ENCODE peak calls at places on chromosomes 12 and 14, in four cellular contexts. Y, Q, P and W are unnamed samples.

GRCh38 chr12:85575115-85576096 is 260.8 kb downstream of the RASSF9 start:
- DNase-seq in P (no peak), Y (peak), Q (no peak), W (peak)

GRCh38 chr12:123935956-123936355 is 36.7 kb downstream of the CCDC92 start:
- DNase-seq in P (no peak), Q (no peak), Y (no peak), W (no peak)

GRCh38 chr12:23771230-23771949 is 178.1 kb downstream of the SOX5 start:
- DNase-seq in Y (no peak), Q (no peak), P (peak), W (peak)

GRCh38 chr14:52923902-52924575 is 26.8 kb downstream of the FERMT2 start:
- DNase-seq in P (no peak), Q (no peak), Y (no peak), W (no peak)

GRCh38 chr12:6367969-6368892 is 7.1 kb downstream of the SCNN1A start:
- DNase-seq in P (no peak), Y (no peak), Q (peak), W (no peak)

GRCh38 chr14:35989736-35990135 is 163.6 kb downstream of the BRMS1L start:
- DNase-seq in P (no peak), Q (no peak), Y (no peak), W (no peak)

GRCh38 chr12:124456652-124457152 is 110.7 kb downstream of the NCOR2 start:
- DNase-seq in Y (no peak), P (no peak), Q (peak), W (no peak)

GRCh38 chr12:43402431-43402830 is 149.6 kb downstream of the ADAMTS20 start:
- DNase-seq in P (no peak), Q (no peak), Y (no peak), W (no peak)

GRCh38 chr14:83300454-83301064 is 1766.9 kb upstream of the SEL1L start:
- DNase-seq in Y (peak), P (no peak), Q (no peak), W (peak)